ENCODE peak calls at places on chromosomes 11 and 22, in six cellular contexts. One of them, this sample, is unnamed.
A peak's percentile ranks its signal among the peaks of the same experiment; 100 is the strongest.

GRCh38 chr11:102036757-102037156 is 10.5 kb upstream of the CFAP300 start:
- DNase-seq in K562: no peak
- DNase-seq in H1: no peak
- DNase-seq in transverse colon: no peak
- DNase-seq in tibial nerve: no peak
- DNase-seq in uterus: no peak
- DNase-seq in this sample: no peak

GRCh38 chr11:60785136-60785535 is at the start of gene MS4A10:
- DNase-seq in K562: no peak
- DNase-seq in uterus: no peak
- DNase-seq in H1: no peak
- DNase-seq in tibial nerve: no peak
- DNase-seq in transverse colon: peak; percentile 62
- DNase-seq in this sample: no peak

GRCh38 chr11:112017538-112017937 is 7.7 kb upstream of the DLAT start:
- DNase-seq in tibial nerve: no peak
- DNase-seq in uterus: no peak
- DNase-seq in K562: no peak
- DNase-seq in transverse colon: no peak
- DNase-seq in H1: no peak
- DNase-seq in this sample: no peak

GRCh38 chr11:10550503-10550902 is 9.5 kb upstream of the RNF141 start:
- DNase-seq in uterus: no peak
- DNase-seq in H1: no peak
- DNase-seq in tibial nerve: no peak
- DNase-seq in transverse colon: no peak
- DNase-seq in K562: no peak
- DNase-seq in this sample: no peak

GRCh38 chr11:116044520-116044919 is 540.3 kb upstream of the CADM1 start:
- DNase-seq in H1: no peak
- DNase-seq in tibial nerve: no peak
- DNase-seq in K562: no peak
- DNase-seq in uterus: no peak
- DNase-seq in transverse colon: no peak
- DNase-seq in this sample: no peak

GRCh38 chr22:50081426-50082196 is 3.6 kb downstream of the MLC1 start:
- DNase-seq in transverse colon: no peak
- DNase-seq in H1: peak; percentile 49
- DNase-seq in uterus: no peak
- DNase-seq in tibial nerve: no peak
- DNase-seq in K562: no peak
- DNase-seq in this sample: no peak

GRCh38 chr11:128621491-128622136 is 34.3 kb upstream of the ETS1 start:
- DNase-seq in tibial nerve: no peak
- DNase-seq in H1: no peak
- DNase-seq in uterus: peak; percentile 80
- DNase-seq in transverse colon: no peak
- DNase-seq in K562: no peak
- DNase-seq in this sample: no peak

GRCh38 chr11:60953781-60954180 is 1.8 kb upstream of the SLC15A3 start:
- DNase-seq in uterus: no peak
- DNase-seq in H1: no peak
- DNase-seq in K562: no peak
- DNase-seq in transverse colon: no peak
- DNase-seq in tibial nerve: no peak
- DNase-seq in this sample: no peak

GRCh38 chr11:14067686-14068085 is 105.2 kb downstream of the SPON1 start:
- DNase-seq in uterus: no peak
- DNase-seq in tibial nerve: no peak
- DNase-seq in H1: no peak
- DNase-seq in K562: no peak
- DNase-seq in transverse colon: no peak
- DNase-seq in this sample: no peak

GRCh38 chr11:19267567-19267966 is 26.8 kb upstream of the E2F8 start:
- DNase-seq in transverse colon: no peak
- DNase-seq in tibial nerve: no peak
- DNase-seq in H1: no peak
- DNase-seq in uterus: no peak
- DNase-seq in K562: no peak
- DNase-seq in this sample: no peak

GRCh38 chr22:38873469-38874411 is 1.7 kb upstream of the CBX6 start:
- DNase-seq in transverse colon: no peak
- DNase-seq in H1: peak; percentile 40
- DNase-seq in K562: no peak
- DNase-seq in tibial nerve: no peak
- DNase-seq in uterus: no peak
- DNase-seq in this sample: peak; percentile 12

GRCh38 chr11:23540101-23540561 is 679.9 kb upstream of the CCDC179 start:
- DNase-seq in K562: peak; percentile 18
- DNase-seq in tibial nerve: no peak
- DNase-seq in uterus: no peak
- DNase-seq in transverse colon: no peak
- DNase-seq in H1: peak; percentile 50
- DNase-seq in this sample: no peak

GRCh38 chr11:75233688-75234295 is 6.8 kb upstream of the TPBGL start:
- DNase-seq in tibial nerve: no peak
- DNase-seq in uterus: no peak
- DNase-seq in H1: peak; percentile 72
- DNase-seq in K562: peak; percentile 58
- DNase-seq in transverse colon: no peak
- DNase-seq in this sample: peak; percentile 60

GRCh38 chr11:116224154-116224888 is 548.5 kb downstream of the BUD13 start:
- DNase-seq in transverse colon: peak; percentile 44
- DNase-seq in H1: peak; percentile 81
- DNase-seq in uterus: peak; percentile 39
- DNase-seq in K562: peak; percentile 61
- DNase-seq in tibial nerve: peak; percentile 18
- DNase-seq in this sample: no peak

GRCh38 chr22:23268139-23268712 is 87.9 kb downstream of the BCR start:
- DNase-seq in tibial nerve: no peak
- DNase-seq in H1: no peak
- DNase-seq in transverse colon: no peak
- DNase-seq in K562: peak; percentile 64
- DNase-seq in uterus: no peak
- DNase-seq in this sample: no peak

GRCh38 chr11:3810446-3810845 is 2.1 kb downstream of the PGAP2 start:
- DNase-seq in tibial nerve: no peak
- DNase-seq in H1: no peak
- DNase-seq in K562: no peak
- DNase-seq in uterus: no peak
- DNase-seq in transverse colon: no peak
- DNase-seq in this sample: no peak

GRCh38 chr11:18012314-18012905 is 437 bp downstream of the SERGEF start:
- DNase-seq in K562: peak; percentile 25
- DNase-seq in tibial nerve: no peak
- DNase-seq in H1: no peak
- DNase-seq in uterus: peak; percentile 26
- DNase-seq in transverse colon: peak; percentile 23
- DNase-seq in this sample: no peak

GRCh38 chr22:49492308-49492707 is 335.4 kb downstream of the BRD1 start:
- DNase-seq in transverse colon: no peak
- DNase-seq in tibial nerve: no peak
- DNase-seq in uterus: no peak
- DNase-seq in K562: no peak
- DNase-seq in H1: no peak
- DNase-seq in this sample: no peak

GRCh38 chr11:28834877-28835276 is 726.7 kb downstream of the METTL15 start:
- DNase-seq in transverse colon: no peak
- DNase-seq in tibial nerve: no peak
- DNase-seq in K562: no peak
- DNase-seq in H1: no peak
- DNase-seq in uterus: no peak
- DNase-seq in this sample: no peak

GRCh38 chr11:119774180-119774763 is 45.3 kb upstream of the NECTIN1 start:
- DNase-seq in uterus: no peak
- DNase-seq in tibial nerve: no peak
- DNase-seq in transverse colon: no peak
- DNase-seq in H1: no peak
- DNase-seq in K562: no peak
- DNase-seq in this sample: no peak

GRCh38 chr11:119989422-119989821 is 148.5 kb downstream of the TRIM29 start:
- DNase-seq in H1: no peak
- DNase-seq in transverse colon: no peak
- DNase-seq in K562: no peak
- DNase-seq in tibial nerve: no peak
- DNase-seq in uterus: no peak
- DNase-seq in this sample: no peak

GRCh38 chr11:113087716-113088115 is 126.5 kb downstream of the NCAM1 start:
- DNase-seq in transverse colon: no peak
- DNase-seq in H1: no peak
- DNase-seq in K562: no peak
- DNase-seq in uterus: no peak
- DNase-seq in tibial nerve: no peak
- DNase-seq in this sample: no peak

GRCh38 chr22:19062909-19063308 is 59.3 kb downstream of the DGCR2 start:
- DNase-seq in transverse colon: no peak
- DNase-seq in H1: no peak
- DNase-seq in tibial nerve: no peak
- DNase-seq in uterus: no peak
- DNase-seq in K562: no peak
- DNase-seq in this sample: no peak

GRCh38 chr11:65486570-65487466 is 12.0 kb upstream of the MALAT1 start:
- DNase-seq in transverse colon: no peak
- DNase-seq in tibial nerve: no peak
- DNase-seq in K562: no peak
- DNase-seq in uterus: no peak
- DNase-seq in H1: no peak
- DNase-seq in this sample: peak; percentile 83

GRCh38 chr22:17789379-17790200 is 15.3 kb upstream of the BID start:
- DNase-seq in transverse colon: no peak
- DNase-seq in H1: no peak
- DNase-seq in K562: no peak
- DNase-seq in uterus: no peak
- DNase-seq in tibial nerve: no peak
- DNase-seq in this sample: no peak

GRCh38 chr11:70592641-70593165 is 194.4 kb downstream of the CTTN start:
- DNase-seq in K562: no peak
- DNase-seq in uterus: no peak
- DNase-seq in tibial nerve: no peak
- DNase-seq in H1: no peak
- DNase-seq in transverse colon: no peak
- DNase-seq in this sample: no peak

GRCh38 chr11:70595452-70595851 is 197.1 kb downstream of the CTTN start:
- DNase-seq in transverse colon: no peak
- DNase-seq in uterus: no peak
- DNase-seq in K562: no peak
- DNase-seq in H1: no peak
- DNase-seq in tibial nerve: no peak
- DNase-seq in this sample: no peak

GRCh38 chr11:70595016-70595415 is 196.7 kb downstream of the CTTN start:
- DNase-seq in tibial nerve: no peak
- DNase-seq in K562: no peak
- DNase-seq in H1: no peak
- DNase-seq in transverse colon: no peak
- DNase-seq in uterus: no peak
- DNase-seq in this sample: no peak

GRCh38 chr11:70594031-70594430 is 195.7 kb downstream of the CTTN start:
- DNase-seq in K562: no peak
- DNase-seq in transverse colon: no peak
- DNase-seq in H1: no peak
- DNase-seq in uterus: no peak
- DNase-seq in tibial nerve: no peak
- DNase-seq in this sample: no peak

DNA sequence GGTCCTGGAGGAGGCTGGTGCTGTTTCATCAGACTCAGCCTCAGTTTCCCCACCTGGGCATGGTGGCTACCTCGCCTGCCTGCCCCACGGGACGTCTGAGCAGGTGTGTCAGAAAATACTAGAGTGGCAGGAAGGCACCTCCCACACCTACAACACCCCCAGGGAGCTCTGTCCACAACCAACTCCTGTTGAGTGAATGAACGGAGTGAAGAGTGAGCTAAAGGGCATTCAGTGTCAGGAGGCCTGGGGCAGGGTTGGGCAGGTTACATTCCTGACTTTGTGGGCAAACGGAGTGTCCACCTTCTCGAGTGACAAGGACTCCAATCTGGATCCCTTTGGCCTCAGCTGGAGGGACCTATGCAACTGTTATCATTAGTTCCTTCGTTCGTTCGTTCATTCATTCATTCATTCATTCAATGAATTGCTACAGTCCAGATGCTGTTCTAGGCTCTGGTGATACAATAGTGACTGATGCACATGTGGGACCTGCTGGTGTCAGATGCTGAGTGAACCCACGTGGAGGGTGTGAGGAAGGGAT is 195.2 kb downstream of the CTTN start:
- DNase-seq in H1: no peak
- DNase-seq in K562: no peak
- DNase-seq in tibial nerve: no peak
- DNase-seq in uterus: no peak
- DNase-seq in transverse colon: no peak
- DNase-seq in this sample: no peak
- TF ChIP-seq POLR2A in H1: no peak
- TF ChIP-seq POLR2A in K562: no peak
- TF ChIP-seq POLR2A in tibial nerve: no peak
- TF ChIP-seq POLR2A in uterus: no peak
- TF ChIP-seq POLR2A in transverse colon: no peak
- TF ChIP-seq POLR2A in this sample: no peak

DNA sequence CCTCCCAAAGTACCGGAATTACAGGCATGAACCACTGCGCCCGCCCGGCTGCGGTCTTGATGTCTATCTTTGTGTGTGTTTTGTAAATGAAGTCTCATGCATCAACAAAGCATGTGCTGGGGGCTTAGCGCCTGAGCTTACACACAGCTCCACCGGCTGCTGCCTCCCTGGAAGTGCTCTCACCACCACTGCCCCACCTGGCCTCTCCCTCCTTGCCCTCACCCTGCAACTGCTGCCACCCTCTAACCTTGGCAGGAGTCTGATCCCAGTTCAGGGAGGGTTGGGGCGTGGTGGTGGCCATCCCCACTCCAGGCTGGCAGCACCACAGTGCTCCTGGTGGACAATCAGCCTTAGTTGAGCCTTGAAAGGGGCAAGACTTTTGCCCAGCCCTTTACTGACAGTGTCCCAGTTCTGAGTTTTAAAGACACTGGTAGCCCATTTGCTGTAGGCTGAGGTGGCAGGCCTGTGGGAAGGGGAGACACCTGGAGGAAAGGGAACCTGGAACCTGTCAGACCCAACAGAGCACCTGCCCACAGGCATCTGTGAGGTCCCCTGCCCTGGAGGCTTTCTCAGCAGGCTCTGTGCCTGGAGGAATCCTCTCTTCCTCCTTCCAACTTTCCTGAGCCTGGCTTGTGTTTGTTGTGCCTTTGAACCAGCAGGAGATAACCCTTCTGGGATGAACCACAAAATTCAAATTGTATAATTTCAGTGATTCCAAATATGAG is 42.4 kb upstream of the WEE1 start:
- DNase-seq in uterus: no peak
- DNase-seq in transverse colon: peak; percentile 63
- DNase-seq in tibial nerve: no peak
- DNase-seq in K562: no peak
- DNase-seq in H1: peak; percentile 47
- DNase-seq in this sample: no peak
- TF ChIP-seq CTCF in uterus: no peak
- TF ChIP-seq CTCF in transverse colon: peak; percentile 33
- TF ChIP-seq CTCF in tibial nerve: no peak
- TF ChIP-seq CTCF in K562: peak; percentile 19
- TF ChIP-seq CTCF in H1: no peak
- TF ChIP-seq CTCF in this sample: no peak

GRCh38 chr11:67355794-67356550 is 2.6 kb upstream of the POLD4 start:
- DNase-seq in tibial nerve: no peak
- DNase-seq in transverse colon: peak; percentile 51
- DNase-seq in H1: no peak
- DNase-seq in K562: no peak
- DNase-seq in uterus: no peak
- DNase-seq in this sample: no peak
- H3K4me3 ChIP-seq in tibial nerve: no peak overlapping the region
- H3K4me3 ChIP-seq in transverse colon: peak overlapping the region; percentile 19
- H3K4me3 ChIP-seq in H1: no peak overlapping the region
- H3K4me3 ChIP-seq in K562: no peak overlapping the region
- H3K4me3 ChIP-seq in uterus: no peak overlapping the region
- H3K4me3 ChIP-seq in this sample: no peak overlapping the region

GRCh38 chr11:506238-506949 is 648 bp downstream of the RNH1 start:
- DNase-seq in tibial nerve: peak; percentile 88
- DNase-seq in H1: peak; percentile 98
- DNase-seq in K562: peak; percentile 92
- DNase-seq in transverse colon: peak; percentile 98
- DNase-seq in uterus: peak; percentile 97
- DNase-seq in this sample: peak; percentile 96
- TF ChIP-seq POLR2A in tibial nerve: peak; percentile 72
- TF ChIP-seq POLR2A in H1: no peak
- TF ChIP-seq POLR2A in K562: peak; percentile 95
- TF ChIP-seq POLR2A in transverse colon: peak; percentile 82
- TF ChIP-seq POLR2A in uterus: peak; percentile 68
- TF ChIP-seq POLR2A in this sample: no peak